ENCODE peak calls at places on chromosome 4, in four cellular contexts. I is psoas muscle, C is COR-L47, A is HuH-7. D is an unnamed sample.

GRCh38 chr4:105923507-105924238 is 28.4 kb downstream of the NPNT start:
- DNase-seq in I (no peak), C (no peak), A (no peak), D (no peak)

GRCh38 chr4:60201052-60201673 is 999.0 kb upstream of the ADGRL3 start:
- DNase-seq in I (no peak), C (peak), A (peak), D (peak)

GRCh38 chr4:125432078-125432477 is 117.3 kb downstream of the FAT4 start:
- DNase-seq in A (peak), C (no peak), I (no peak), D (no peak)

GRCh38 chr4:81255524-81255923 is 40.5 kb upstream of the PRKG2 start:
- DNase-seq in A (no peak), C (no peak), I (no peak), D (no peak)

GRCh38 chr4:80215449-80216052 is 18.2 kb downstream of the PRDM8 start:
- DNase-seq in A (no peak), C (peak), I (no peak), D (no peak)

GRCh38 chr4:93066746-93067145 is 761.8 kb upstream of the ATOH1 start:
- DNase-seq in I (no peak), C (no peak), A (no peak), D (no peak)

GRCh38 chr4:152112116-152112515 is 351.3 kb upstream of the GATB start:
- DNase-seq in I (no peak), C (no peak), A (no peak), D (no peak)

GRCh38 chr4:186161138-186161537 is 30.2 kb upstream of the CYP4V2 start:
- DNase-seq in C (no peak), A (no peak), I (no peak), D (peak)

GRCh38 chr4:153374471-153374870 is 30.0 kb downstream of the MND1 start:
- DNase-seq in I (no peak), C (no peak), A (no peak), D (no peak)

GRCh38 chr4:52248836-52249235 is 197.7 kb downstream of the SPATA18 start:
- DNase-seq in C (no peak), A (no peak), I (no peak), D (no peak)

GRCh38 chr4:8911311-8912088 is 39.9 kb upstream of the HMX1 start:
- DNase-seq in C (no peak), I (no peak), A (no peak), D (no peak)

GRCh38 chr4:70556856-70557255 is 35.2 kb upstream of the AMBN start:
- DNase-seq in I (no peak), A (no peak), C (no peak), D (no peak)

GRCh38 chr4:6942238-6942800 is 32.7 kb downstream of the TBC1D14 start:
- DNase-seq in C (no peak), A (no peak), I (no peak), D (no peak)

GRCh38 chr4:8043596-8043995 is 103.9 kb upstream of the AFAP1 start:
- DNase-seq in C (no peak), I (no peak), A (no peak), D (peak)